ENCODE peak calls at places on chromosomes 4 and X, in five cellular contexts. H, T, G, X and S are unnamed samples.

GRCh38 chr4:76311896-76312331 is 5.4 kb downstream of the STBD1 start:
- DNase-seq in H (no peak), T (no peak), G (no peak), X (no peak), S (no peak)

GRCh38 chr4:167652267-167652666 is 418.0 kb upstream of the SPOCK3 start:
- DNase-seq in H (no peak), T (no peak), G (no peak), X (no peak), S (no peak)

GRCh38 chr4:133146574-133147198 is 2.4 kb upstream of the PCDH10 start:
- DNase-seq in H (peak), T (peak), G (peak), X (no peak), S (peak)

GRCh38 chrX:40474205-40474626 is 106.6 kb upstream of the ATP6AP2 start:
- DNase-seq in H (peak), T (no peak), G (peak), X (no peak), S (peak)

GRCh38 chr4:59704621-59705020 is 1495.5 kb upstream of the ADGRL3 start:
- DNase-seq in H (no peak), T (no peak), G (no peak), X (no peak), S (no peak)

GRCh38 chr4:25098964-25099843 is 61.0 kb downstream of the SEPSECS start:
- DNase-seq in H (peak), T (peak), G (peak), X (no peak), S (no peak)

GRCh38 chr4:113442821-113443220 is 318.7 kb downstream of the CAMK2D start:
- DNase-seq in H (no peak), T (no peak), G (no peak), X (no peak), S (no peak)

GRCh38 chr4:143667461-143667860 is 33.0 kb downstream of the FREM3 start:
- DNase-seq in H (peak), T (no peak), G (peak), X (no peak), S (no peak)

GRCh38 chrX:13764765-13765164 is 30.2 kb downstream of the OFD1 start:
- DNase-seq in H (no peak), T (no peak), G (peak), X (no peak), S (peak)

GRCh38 chr4:158930573-158930972 is 161.7 kb downstream of the FNIP2 start:
- DNase-seq in H (no peak), T (no peak), G (no peak), X (no peak), S (no peak)

GRCh38 chrX:56812515-56813105 is 83.6 kb downstream of the NBDY start:
- DNase-seq in H (no peak), T (no peak), G (no peak), X (peak), S (no peak)

GRCh38 chrX:150968862-150969720 is 14.0 kb upstream of the HMGB3 start:
- DNase-seq in H (no peak), T (no peak), G (no peak), X (no peak), S (no peak)

GRCh38 chr4:147094228-147094627 is 148.6 kb upstream of the TTC29 start:
- DNase-seq in H (no peak), T (no peak), G (no peak), X (no peak), S (peak)

GRCh38 chr4:152077582-152077981 is 316.8 kb upstream of the GATB start:
- DNase-seq in H (no peak), T (no peak), G (no peak), X (no peak), S (no peak)

GRCh38 chr4:38905657-38906398 is 38.2 kb downstream of the FAM114A1 start:
- DNase-seq in H (no peak), T (no peak), G (peak), X (no peak), S (no peak)

DNA sequence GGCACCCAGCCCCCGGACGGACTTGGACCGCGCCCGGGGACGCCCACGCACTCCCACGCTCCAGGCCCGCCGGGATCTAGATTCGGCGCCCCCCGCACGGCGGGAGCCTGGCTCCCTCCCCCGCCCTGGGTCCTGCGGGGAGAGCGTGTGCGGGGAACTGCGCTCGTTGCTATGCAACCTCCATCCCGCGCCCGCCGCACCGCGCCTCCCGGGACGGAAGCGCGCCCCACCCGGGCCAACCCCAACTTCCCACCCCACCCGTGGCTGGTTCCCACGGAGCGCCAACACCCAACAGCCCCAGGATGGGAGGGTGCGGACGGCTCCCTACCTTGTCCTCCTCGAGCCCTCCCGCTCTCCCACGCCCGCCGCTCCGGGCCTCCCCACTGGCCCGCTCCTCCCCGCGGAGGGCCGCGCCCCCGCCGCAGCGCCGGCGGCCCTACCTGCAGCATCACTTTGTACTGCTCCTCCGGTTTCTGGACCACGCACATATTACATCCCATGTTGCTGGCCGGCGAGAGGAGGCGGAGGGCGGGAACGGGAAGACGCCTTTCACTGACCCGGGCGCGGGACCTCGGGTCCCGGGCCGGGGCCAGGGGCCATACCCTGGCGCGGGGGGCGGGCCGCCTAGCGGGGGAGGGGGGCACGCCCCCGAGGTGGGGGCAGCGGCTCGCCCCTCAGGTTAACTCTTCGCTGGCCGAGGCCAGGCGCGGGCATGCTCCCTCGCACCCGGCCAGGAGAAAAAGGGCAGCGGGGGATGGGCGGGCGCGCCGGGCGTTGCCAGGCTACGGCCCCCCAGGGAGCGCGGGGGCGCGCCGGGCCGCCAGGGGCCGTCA is at the start of gene PDZD4:
- DNase-seq in H (no peak), T (peak), G (peak), X (no peak), S (no peak)
- TF ChIP-seq RCOR1 in H (no peak), T (no peak), G (no peak), X (no peak), S (no peak)

DNA sequence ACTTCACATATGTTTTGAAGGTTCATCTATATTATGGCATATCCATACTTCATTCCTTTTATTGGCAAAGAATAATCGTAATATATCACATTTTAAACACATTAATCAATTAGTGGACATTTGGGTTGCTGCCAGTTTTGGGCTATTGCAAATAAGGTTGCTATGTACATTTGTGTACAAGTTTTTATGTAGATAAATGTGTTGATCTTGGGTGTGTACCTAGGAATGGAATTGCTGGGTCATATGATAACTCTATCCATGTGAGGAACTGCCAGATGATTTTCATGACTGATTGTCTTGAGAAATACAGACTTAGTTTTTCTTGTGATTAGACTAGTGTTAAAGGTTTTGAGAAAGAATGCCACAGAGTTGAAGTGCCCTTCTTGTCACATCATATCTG is 99.2 kb upstream of the RAB40AL start:
- DNase-seq in H (no peak), T (no peak), G (no peak), X (no peak), S (no peak)
- TF ChIP-seq RCOR1 in H (no peak), T (no peak), G (no peak), X (no peak), S (no peak)

GRCh38 chr4:54427826-54428225 is 198.7 kb downstream of the PDGFRA start:
- DNase-seq in H (no peak), T (no peak), G (no peak), X (no peak), S (no peak)
- TF ChIP-seq RCOR1 in H (no peak), T (no peak), G (no peak), X (no peak), S (no peak)

GRCh38 chr4:34720563-34720962 is 1523.8 kb downstream of the ARAP2 start:
- DNase-seq in H (peak), T (no peak), G (peak), X (no peak), S (peak)
- TF ChIP-seq RCOR1 in H (no peak), T (no peak), G (no peak), X (no peak), S (no peak)

GRCh38 chr4:5758741-5759140 is 47.7 kb downstream of the EVC start:
- DNase-seq in H (peak), T (no peak), G (no peak), X (peak), S (peak)
- TF ChIP-seq RCOR1 in H (peak), T (no peak), G (no peak), X (no peak), S (no peak)

GRCh38 chr4:122901621-122902020 is 20.8 kb downstream of the NUDT6 start:
- DNase-seq in H (peak), T (no peak), G (no peak), X (no peak), S (no peak)
- TF ChIP-seq RCOR1 in H (no peak), T (no peak), G (no peak), X (no peak), S (no peak)

GRCh38 chrX:11423949-11424348 is 130.7 kb downstream of the AMELX start:
- DNase-seq in H (no peak), T (no peak), G (no peak), X (no peak), S (no peak)
- TF ChIP-seq RCOR1 in H (no peak), T (no peak), G (no peak), X (no peak), S (no peak)

DNA sequence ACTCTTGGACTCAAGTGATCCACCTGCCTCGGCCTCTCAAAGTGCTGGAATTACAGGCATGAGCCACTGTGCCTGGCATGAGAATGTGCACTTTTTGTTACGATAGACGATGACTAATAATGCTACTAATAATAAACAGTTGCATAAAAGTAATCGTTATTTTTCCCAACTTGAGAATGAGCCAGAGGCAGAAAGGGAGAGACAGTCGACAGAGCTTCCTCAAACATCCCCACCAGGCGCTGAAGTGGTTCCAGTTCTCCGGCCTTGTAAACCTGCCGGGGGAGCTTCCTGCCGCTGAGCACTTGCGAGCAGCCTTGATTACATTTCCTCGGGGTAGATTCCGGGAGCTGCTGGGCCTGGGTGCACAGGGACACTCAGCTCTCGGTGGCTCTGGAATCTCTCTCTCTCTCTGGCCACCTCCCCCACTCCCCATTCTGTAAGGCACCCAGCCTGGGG is 8.9 kb upstream of the HTRA3 start:
- DNase-seq in H (peak), T (no peak), G (peak), X (no peak), S (no peak)
- TF ChIP-seq RCOR1 in H (peak), T (no peak), G (no peak), X (no peak), S (no peak)